ENCODE peak calls at places on chromosomes 16 and 17, in four cellular contexts. F is K562, X is HepG2, W is SK-N-SH. T is an unnamed sample.

GRCh38 chr17:80012751-80013741 is 22.6 kb downstream of the TBC1D16 start:
- DNase-seq in W (no peak), F (no peak), X (no peak), T (no peak)

GRCh38 chr17:36705651-36706436 is 104.5 kb downstream of the MRM1 start:
- DNase-seq in W (peak; percentile 86), X (peak; percentile 18), F (peak; percentile 73), T (peak; percentile 18)

GRCh38 chr17:61520897-61521296 is 68.7 kb downstream of the TBX4 start:
- DNase-seq in F (no peak), X (no peak), W (no peak), T (no peak)

GRCh38 chr17:77489239-77489897 is 348.6 kb downstream of the SEC14L1 start:
- DNase-seq in W (no peak), F (no peak), X (no peak), T (no peak)

GRCh38 chr16:25625620-25626019 is 66.1 kb upstream of the HS3ST4 start:
- DNase-seq in F (no peak), X (peak; percentile 28), W (no peak), T (no peak)

GRCh38 chr16:84481051-84481735 is 23.3 kb downstream of the MEAK7 start:
- DNase-seq in F (no peak), W (no peak), X (no peak), T (no peak)

GRCh38 chr17:28481081-28481571 is 7.7 kb downstream of the SLC13A2 start:
- DNase-seq in W (no peak), X (no peak), F (no peak), T (no peak)

GRCh38 chr17:34841467-34841866 is 119.8 kb downstream of the CCT6B start:
- DNase-seq in W (peak; percentile 26), F (no peak), X (no peak), T (no peak)

GRCh38 chr17:74325743-74326379 is at the start of gene KIF19:
- DNase-seq in F (peak; percentile 81), W (peak; percentile 91), X (no peak), T (no peak)

GRCh38 chr16:15811778-15812750 is 44.8 kb downstream of the MYH11 start:
- DNase-seq in F (no peak), W (no peak), X (no peak), T (no peak)
- TF ChIP-seq ELF1 in F (no peak), W (no peak), X (no peak), T (no peak)

DNA sequence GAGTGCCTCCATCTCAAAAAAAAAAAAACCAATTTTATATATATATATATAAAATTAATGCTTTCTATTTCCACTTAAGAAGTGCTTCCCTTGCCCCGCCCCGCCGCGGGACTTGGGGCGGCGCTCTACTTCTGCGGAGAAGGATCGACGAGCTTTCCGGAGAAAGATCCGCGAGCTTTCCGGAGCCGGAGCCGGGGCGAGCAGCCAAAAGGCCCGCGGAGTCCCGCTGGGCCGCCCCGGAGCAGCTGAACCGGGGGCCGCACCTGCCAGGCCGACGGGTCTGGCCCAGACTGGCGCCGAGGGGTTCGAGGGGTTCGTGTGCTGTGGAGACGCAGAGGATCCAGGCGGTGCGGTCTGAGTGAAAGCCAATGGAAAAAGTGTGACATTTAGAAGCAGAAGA is 50.7 kb downstream of the TBC1D26 start:
- DNase-seq in F (no peak), W (no peak), X (no peak), T (no peak)
- TF ChIP-seq ELF1 in F (no peak), W (no peak), X (no peak), T (no peak)

DNA sequence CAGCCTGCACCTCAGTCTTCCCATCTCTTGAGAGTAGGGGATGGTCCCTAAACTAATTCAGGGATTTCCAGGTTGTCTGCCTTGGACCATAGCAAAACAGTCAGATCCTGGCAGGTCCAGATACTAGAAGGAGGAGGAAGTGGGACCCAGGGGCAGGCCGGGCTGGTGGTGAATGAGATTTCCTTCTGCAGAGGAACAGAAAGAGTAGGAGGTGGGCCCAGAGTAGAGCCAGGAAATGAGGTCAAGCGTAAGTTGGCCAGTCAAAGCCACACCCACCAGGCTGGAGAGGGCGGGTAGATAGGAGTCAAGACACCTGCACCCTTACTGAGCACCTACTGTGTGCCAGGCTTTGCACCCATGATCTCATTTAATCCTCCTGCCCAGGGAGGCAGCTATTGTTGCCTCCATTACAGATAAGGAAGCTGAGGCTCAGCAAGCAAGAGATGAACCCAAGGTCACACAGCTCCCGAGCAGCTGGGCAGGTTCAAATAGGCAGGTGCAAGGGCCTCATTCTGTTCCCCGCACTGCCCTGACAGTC is 2.6 kb downstream of the CDH5 start:
- DNase-seq in X (no peak), F (no peak), W (no peak), T (no peak)
- TF ChIP-seq ELF1 in X (no peak), F (no peak), W (no peak), T (no peak)

GRCh38 chr16:75421820-75422126 is 11.5 kb downstream of the CFDP1 start:
- DNase-seq in W (no peak), F (no peak), X (no peak), T (no peak)
- TF ChIP-seq ELF1 in W (no peak), F (no peak), X (no peak), T (no peak)

DNA sequence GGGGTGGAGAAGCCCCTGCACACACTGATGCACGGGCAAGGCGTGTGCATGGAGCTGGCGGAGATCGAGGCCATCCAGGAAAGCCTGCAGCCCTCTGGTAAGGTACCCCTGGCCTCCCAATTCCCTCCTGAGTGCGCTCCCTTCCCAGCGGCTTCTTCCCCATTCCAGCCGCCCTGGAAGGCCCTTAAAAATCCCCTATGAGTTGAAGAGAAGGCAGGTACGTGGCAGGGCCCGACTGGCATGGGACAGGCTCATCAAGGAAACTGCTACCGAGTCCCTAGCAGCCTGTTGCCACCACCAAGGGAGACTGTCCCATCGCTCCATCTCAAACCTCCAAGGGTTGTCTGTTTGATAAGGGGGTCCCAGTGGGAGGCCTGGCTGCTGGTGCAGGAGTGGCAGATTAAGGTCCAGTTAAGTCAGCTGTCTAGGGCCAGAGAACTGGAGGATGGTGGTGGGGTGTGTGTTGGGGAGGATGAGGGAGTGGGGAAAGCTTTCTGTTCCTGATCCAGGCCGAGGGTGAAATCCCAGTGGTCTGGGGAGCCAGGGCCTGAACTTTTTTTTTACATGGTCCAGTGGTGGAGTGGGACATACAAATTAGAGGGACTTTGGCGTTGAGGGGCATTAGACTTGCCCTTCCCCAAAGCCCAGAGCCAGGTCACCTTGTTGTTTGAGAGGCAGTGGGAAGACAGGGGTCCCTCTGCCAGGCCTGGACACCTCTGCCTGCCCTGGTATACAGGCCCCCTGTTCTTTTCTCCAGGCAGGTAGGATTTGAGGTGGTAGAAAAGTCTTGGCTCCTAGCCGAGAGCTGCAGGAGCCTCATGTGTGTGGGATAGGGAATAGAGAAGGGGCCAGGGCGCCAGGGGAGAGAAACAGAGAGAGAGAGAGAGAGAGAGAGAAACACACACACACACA is 994 bp downstream of the IGFBP4 start:
- DNase-seq in X (no peak), W (no peak), F (no peak), T (no peak)
- TF ChIP-seq ELF1 in X (no peak), W (no peak), F (no peak), T (no peak)

GRCh38 chr16:21161211-21161610 is 2.7 kb downstream of the LDAF1 start:
- DNase-seq in X (no peak), W (no peak), F (no peak), T (no peak)

GRCh38 chr16:21166561-21166961 is 8.1 kb downstream of the LDAF1 start:
- DNase-seq in W (no peak), F (peak; percentile 13), X (no peak), T (no peak)

GRCh38 chr16:21162661-21163151 is 4.2 kb downstream of the LDAF1 start:
- DNase-seq in F (no peak), W (no peak), X (no peak), T (no peak)

GRCh38 chr16:21164521-21165168 is 6.2 kb downstream of the LDAF1 start:
- DNase-seq in F (no peak), X (no peak), W (no peak), T (no peak)

DNA sequence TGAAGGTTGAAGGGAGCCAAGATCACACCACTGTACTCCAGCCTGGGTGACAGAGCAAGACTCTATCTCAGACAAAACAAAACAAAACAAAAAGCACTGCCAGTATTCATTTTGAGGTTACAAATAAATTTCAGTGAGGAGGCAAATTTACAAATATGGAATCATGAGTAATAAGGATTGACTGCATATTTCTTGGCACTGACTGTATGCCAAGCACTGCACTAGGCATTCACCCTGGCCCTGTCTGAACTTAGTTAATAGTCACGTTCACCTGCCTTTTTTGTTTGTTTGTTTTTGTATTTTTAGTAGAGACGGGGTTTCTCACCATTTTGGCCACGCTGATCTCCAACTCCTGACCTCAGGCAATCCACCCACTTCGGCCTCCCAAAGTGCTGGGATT is 5.1 kb downstream of the LDAF1 start:
- DNase-seq in X (no peak), F (no peak), W (no peak), T (no peak)
- TF ChIP-seq ELF1 in X (no peak), F (no peak), W (no peak), T (no peak)

DNA sequence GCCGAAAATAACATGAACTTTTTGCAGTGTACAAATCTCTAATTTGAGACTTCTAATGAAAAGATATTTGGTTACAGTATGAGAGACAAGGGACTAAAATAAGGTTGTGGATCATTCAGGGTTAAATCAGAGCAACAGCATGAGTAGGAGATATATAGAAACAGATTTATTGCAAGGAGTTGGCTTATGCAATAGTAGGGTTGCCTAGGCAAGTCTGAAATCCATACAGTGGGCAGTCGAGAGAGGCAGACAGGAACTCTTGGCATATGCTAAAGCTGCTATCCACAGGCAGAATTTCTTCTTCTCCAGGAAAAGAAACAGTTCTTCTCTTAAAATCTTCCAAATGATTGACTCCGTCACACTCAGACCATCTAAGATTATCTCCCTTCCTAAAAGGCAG is 500.8 kb downstream of the MAF start:
- DNase-seq in X (no peak), F (no peak), W (no peak), T (no peak)
- TF ChIP-seq ELF1 in X (no peak), F (no peak), W (no peak), T (no peak)

GRCh38 chr17:76024353-76024752 is 2.8 kb downstream of the EVPL start:
- DNase-seq in X (no peak), W (no peak), F (no peak), T (no peak)

GRCh38 chr17:76019830-76020467 is 7.2 kb downstream of the EVPL start:
- DNase-seq in F (no peak), X (no peak), W (no peak), T (no peak)

GRCh38 chr17:76023900-76024237 is 3.2 kb downstream of the EVPL start:
- DNase-seq in F (no peak), W (no peak), X (no peak), T (no peak)

GRCh38 chr17:76022973-76023899 is 3.9 kb downstream of the EVPL start:
- DNase-seq in X (no peak), F (no peak), W (no peak), T (no peak)

GRCh38 chr17:76022285-76022684 is 4.8 kb downstream of the EVPL start:
- DNase-seq in X (no peak), W (no peak), F (no peak), T (no peak)
- TF ChIP-seq ELF1 in X (no peak), W (no peak), F (no peak), T (no peak)

GRCh38 chr17:1003633-1003971 is 6.7 kb downstream of the TIMM22 start:
- DNase-seq in W (no peak), X (no peak), F (no peak), T (no peak)

GRCh38 chr17:1000597-1001490 is 3.9 kb downstream of the TIMM22 start:
- DNase-seq in X (peak; percentile 56), W (no peak), F (no peak), T (no peak)

GRCh38 chr17:1002771-1003555 is 6.0 kb downstream of the TIMM22 start:
- DNase-seq in F (no peak), W (no peak), X (no peak), T (no peak)

GRCh38 chr17:1001640-1002411 is 4.9 kb downstream of the TIMM22 start:
- DNase-seq in F (no peak), X (no peak), W (no peak), T (no peak)

GRCh38 chr17:1002412-1002753 is 5.5 kb downstream of the TIMM22 start:
- DNase-seq in W (no peak), X (no peak), F (no peak), T (no peak)
- TF ChIP-seq ELF1 in W (no peak), X (no peak), F (no peak), T (no peak)

T was measured in HCT116.